ENCODE peak calls at places on chromosomes 1 and 21, in nine cellular contexts. J is breast epithelium, Z is ovary, G is PC-3, I is sigmoid colon, B is endodermal cell, Q is mammary epithelial cell, R is cardiac muscle cell, Y is HCT116. U is an unnamed sample.

GRCh38 chr1:238377280-238377919 is 486.7 kb upstream of the ZP4 start:
- DNase-seq in J (no peak), Z (no peak), G (no peak), I (no peak), B (peak; percentile 65), Q (no peak), R (no peak), Y (no peak), U (no peak)

GRCh38 chr1:116762781-116763115 is 8.5 kb downstream of the CD2 start:
- DNase-seq in J (no peak), Z (no peak), G (no peak), I (no peak), B (no peak), Q (no peak), R (no peak), Y (no peak), U (no peak)

GRCh38 chr1:50959303-50959912 is 659 bp downstream of the FAF1 start:
- DNase-seq in J (no peak), Z (peak; percentile 39), G (peak; percentile 42), I (peak; percentile 72), B (no peak), Q (peak; percentile 55), R (peak; percentile 32), Y (no peak), U (no peak)

GRCh38 chr1:65412984-65413375 is 7.5 kb upstream of the LEPR start:
- DNase-seq in J (no peak), Z (no peak), G (no peak), I (no peak), B (no peak), Q (peak; percentile 64), R (no peak), Y (no peak), U (no peak)

GRCh38 chr1:117770981-117771531 is 158.4 kb downstream of the GDAP2 start:
- DNase-seq in J (no peak), Z (no peak), G (no peak), I (no peak), B (no peak), Q (no peak), R (no peak), Y (no peak), U (no peak)

GRCh38 chr1:45455162-45455561 is 35.8 kb downstream of the TESK2 start:
- DNase-seq in J (no peak), Z (no peak), G (no peak), I (no peak), B (no peak), Q (no peak), R (no peak), Y (no peak), U (no peak)

GRCh38 chr1:92804721-92805169 is 19.8 kb upstream of the EVI5 start:
- DNase-seq in J (no peak), Z (peak; percentile 30), G (peak; percentile 67), I (peak; percentile 65), B (peak; percentile 79), Q (peak; percentile 92), R (peak; percentile 99), Y (peak; percentile 73), U (peak; percentile 53)

GRCh38 chr1:162912061-162912667 is 51.2 kb upstream of the CCDC190 start:
- DNase-seq in J (no peak), Z (no peak), G (no peak), I (no peak), B (no peak), Q (no peak), R (no peak), Y (no peak), U (no peak)

GRCh38 chr1:12485231-12486172 is 132.5 kb downstream of the DHRS3 start:
- DNase-seq in J (no peak), Z (no peak), G (peak; percentile 80), I (no peak), B (no peak), Q (no peak), R (peak; percentile 30), Y (no peak), U (no peak)

GRCh38 chr1:61226791-61227567 is 144.6 kb downstream of the NFIA start:
- DNase-seq in J (no peak), Z (no peak), G (no peak), I (no peak), B (no peak), Q (no peak), R (no peak), Y (no peak), U (no peak)

GRCh38 chr21:17930102-17930501 is 110.9 kb upstream of the C21orf91 start:
- DNase-seq in J (no peak), Z (no peak), G (no peak), I (no peak), B (no peak), Q (no peak), R (no peak), Y (no peak), U (no peak)

GRCh38 chr21:17925900-17926299 is 106.7 kb upstream of the C21orf91 start:
- DNase-seq in J (no peak), Z (no peak), G (peak; percentile 50), I (no peak), B (no peak), Q (no peak), R (peak; percentile 32), Y (no peak), U (no peak)

GRCh38 chr21:17929514-17929913 is 110.4 kb upstream of the C21orf91 start:
- DNase-seq in J (no peak), Z (no peak), G (no peak), I (no peak), B (no peak), Q (no peak), R (no peak), Y (no peak), U (no peak)

GRCh38 chr21:17925000-17925610 is 105.9 kb upstream of the C21orf91 start:
- DNase-seq in J (no peak), Z (no peak), G (peak; percentile 83), I (no peak), B (peak; percentile 83), Q (peak; percentile 68), R (peak; percentile 69), Y (peak; percentile 59), U (peak; percentile 25)

GRCh38 chr21:17931080-17931479 is 111.9 kb upstream of the C21orf91 start:
- DNase-seq in J (no peak), Z (no peak), G (peak; percentile 7), I (no peak), B (peak; percentile 66), Q (no peak), R (no peak), Y (peak; percentile 24), U (no peak)
- TF ChIP-seq CTCF in J (no peak), Z (no peak), G (peak; percentile 58), I (no peak), B (peak; percentile 62), Q (peak; percentile 25), R (peak; percentile 19), Y (peak; percentile 68), U (no peak)

DNA sequence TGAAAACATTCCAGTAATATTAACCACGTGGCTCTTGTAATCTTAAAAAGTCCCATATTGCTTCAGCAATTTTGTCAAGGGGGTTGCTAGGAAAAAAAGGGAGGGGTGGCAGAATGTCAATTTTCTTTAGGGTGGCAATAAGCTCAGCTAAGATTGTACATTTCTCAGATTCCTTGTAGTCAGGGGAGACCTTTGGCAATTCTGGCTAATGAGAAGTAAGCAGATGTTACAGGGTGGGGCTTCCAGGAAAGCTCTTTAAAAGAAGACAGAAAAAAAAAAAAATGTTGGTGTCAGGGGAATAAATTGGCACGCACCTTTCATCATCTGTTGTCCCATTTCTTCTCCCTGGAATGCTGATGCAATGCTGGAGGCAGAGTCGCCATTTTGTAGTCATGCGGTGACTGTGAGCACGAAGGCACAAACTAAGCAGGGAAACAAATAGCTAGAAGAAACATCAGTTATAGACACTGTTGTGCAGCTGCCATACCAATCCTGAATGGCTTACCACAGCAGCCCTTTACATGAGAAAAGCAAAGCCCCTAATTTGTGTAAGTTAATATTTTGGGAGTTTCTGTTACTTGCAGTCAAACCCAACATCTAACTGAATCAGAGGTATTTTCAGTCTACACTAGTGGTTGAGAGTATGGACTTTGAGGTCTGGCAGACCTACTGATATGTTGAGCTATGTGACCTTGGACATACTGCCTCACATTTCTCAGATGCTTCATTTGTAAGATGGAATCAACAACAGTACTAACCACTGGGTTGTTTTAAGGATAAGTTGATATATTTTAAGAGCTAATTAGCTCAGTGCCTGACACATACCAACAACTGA is 56.0 kb upstream of the MRPS6 start:
- DNase-seq in J (no peak), Z (no peak), G (no peak), I (no peak), B (no peak), Q (no peak), R (no peak), Y (no peak), U (no peak)
- H3K27ac ChIP-seq in J (no peak overlapping the region), Z (no peak overlapping the region), G (no peak overlapping the region), I (no peak overlapping the region), B (no peak overlapping the region), Q (no peak overlapping the region), R (no peak overlapping the region), Y (no peak overlapping the region), U (no peak overlapping the region)

DNA sequence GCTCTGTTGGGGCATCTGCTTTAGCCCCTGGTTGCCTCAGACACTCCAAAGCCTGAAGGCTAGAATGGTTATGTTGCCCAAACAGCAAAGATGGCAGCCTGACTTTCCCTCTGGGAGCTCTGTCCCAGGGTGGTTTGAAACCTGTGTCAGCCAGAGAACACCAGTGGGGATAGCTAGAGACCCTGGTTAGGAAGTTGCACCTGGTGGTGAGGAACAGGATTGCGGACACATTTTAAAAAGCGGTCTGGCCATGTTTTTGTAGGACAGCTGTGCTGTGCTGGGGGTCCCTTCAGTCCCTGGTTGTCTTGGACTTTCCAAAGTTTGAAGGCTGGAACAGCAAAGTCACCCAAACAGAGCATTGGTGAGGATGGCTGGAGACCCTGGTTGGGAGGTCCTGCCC is 87.8 kb downstream of the DNM3 start:
- DNase-seq in J (no peak), Z (no peak), G (peak; percentile 30), I (no peak), B (peak; percentile 53), Q (no peak), R (no peak), Y (no peak), U (no peak)
- TF ChIP-seq CTCF in J (no peak), Z (no peak), G (peak; percentile 59), I (no peak), B (peak; percentile 61), Q (peak; percentile 19), R (no peak), Y (peak; percentile 45), U (no peak)

DNA sequence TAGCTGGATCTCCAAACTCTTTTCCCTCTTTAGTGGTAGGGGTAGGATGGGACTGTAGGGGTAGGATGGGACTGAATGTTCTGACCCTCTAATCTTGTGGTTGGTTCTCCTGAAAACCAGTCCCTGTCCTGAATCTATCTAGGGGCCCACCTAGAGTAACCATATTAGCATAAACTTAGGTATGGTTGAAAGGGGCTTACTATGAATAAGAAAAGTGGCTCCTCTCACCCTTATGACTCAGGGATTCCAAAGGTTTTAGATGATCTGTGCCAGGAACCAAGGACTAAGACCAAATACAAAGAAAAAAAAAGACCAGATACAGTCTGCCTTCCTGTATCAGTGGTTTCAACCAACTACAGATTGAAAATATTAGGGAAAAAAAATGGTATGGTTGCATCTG is 28.9 kb downstream of the RNF2 start:
- DNase-seq in J (no peak), Z (no peak), G (peak; percentile 3), I (no peak), B (no peak), Q (peak; percentile 10), R (peak; percentile 18), Y (no peak), U (no peak)
- H3K27ac ChIP-seq in J (no peak overlapping the region), Z (no peak overlapping the region), G (no peak overlapping the region), I (no peak overlapping the region), B (no peak overlapping the region), Q (no peak overlapping the region), R (no peak overlapping the region), Y (no peak overlapping the region), U (no peak overlapping the region)